ENCODE peak calls at places on chromosomes 2 and 18, in eight cellular contexts. K is neural progenitor cell; D is CD8-positive, alpha-beta T cell; T is ovary; W is H9; L is heart right ventricle; C is effector memory CD4-positive, alpha-beta T cell; Y is tibial nerve. U is an unnamed sample.

GRCh38 chr2:82013641-82014040 is 1709.1 kb upstream of the LRRTM1 start:
- DNase-seq in K (peak), D (no peak), T (no peak), W (peak), L (no peak), C (no peak), Y (no peak), U (peak)

GRCh38 chr2:100230754-100231153 is 88.4 kb upstream of the AFF3 start:
- DNase-seq in K (no peak), D (no peak), T (no peak), W (no peak), L (no peak), C (no peak), Y (no peak), U (no peak)

GRCh38 chr2:64685430-64685829 is 31.7 kb upstream of the SERTAD2 start:
- DNase-seq in K (no peak), D (no peak), T (no peak), W (no peak), L (no peak), C (no peak), Y (no peak), U (no peak)

GRCh38 chr2:80149991-80150390 is 154.6 kb downstream of the LRRTM1 start:
- DNase-seq in K (no peak), D (no peak), T (no peak), W (no peak), L (no peak), C (no peak), Y (no peak), U (no peak)

GRCh38 chr18:2135309-2135708 is 436.0 kb downstream of the METTL4 start:
- DNase-seq in K (peak), D (no peak), T (no peak), W (no peak), L (no peak), C (no peak), Y (no peak), U (peak)

GRCh38 chr18:61995547-61996062 is 102.8 kb upstream of the RNF152 start:
- DNase-seq in K (no peak), D (no peak), T (no peak), W (no peak), L (no peak), C (no peak), Y (no peak), U (no peak)

GRCh38 chr18:12895016-12895415 is 11.0 kb upstream of the PTPN2 start:
- DNase-seq in K (no peak), D (no peak), T (no peak), W (no peak), L (no peak), C (no peak), Y (no peak), U (no peak)

GRCh38 chr2:57759822-57760300 is 286.7 kb upstream of the VRK2 start:
- DNase-seq in K (peak), D (peak), T (peak), W (peak), L (peak), C (peak), Y (peak), U (peak)

GRCh38 chr2:46073540-46074018 is 223.6 kb upstream of the EPAS1 start:
- DNase-seq in K (no peak), D (no peak), T (no peak), W (no peak), L (no peak), C (no peak), Y (no peak), U (no peak)

GRCh38 chr2:172021074-172021931 is 21.6 kb downstream of the METAP1D start:
- DNase-seq in K (no peak), D (no peak), T (no peak), W (peak), L (no peak), C (no peak), Y (no peak), U (peak)

GRCh38 chr2:221156335-221156734 is 415.8 kb downstream of the EPHA4 start:
- DNase-seq in K (no peak), D (no peak), T (no peak), W (no peak), L (no peak), C (no peak), Y (no peak), U (peak)

GRCh38 chr18:2096581-2096980 is 474.7 kb downstream of the METTL4 start:
- DNase-seq in K (no peak), D (no peak), T (no peak), W (no peak), L (no peak), C (no peak), Y (no peak), U (peak)

GRCh38 chr2:176088048-176088936 is 4.2 kb upstream of the HOXD13 start:
- DNase-seq in K (peak), D (no peak), T (no peak), W (peak), L (no peak), C (no peak), Y (no peak), U (peak)

GRCh38 chr2:70509565-70509964 is 44.1 kb downstream of the TGFA start:
- DNase-seq in K (no peak), D (no peak), T (no peak), W (no peak), L (no peak), C (no peak), Y (no peak), U (no peak)

GRCh38 chr18:75135158-75135725 is 73.7 kb downstream of the PTGR3 start:
- DNase-seq in K (no peak), D (no peak), T (no peak), W (no peak), L (no peak), C (no peak), Y (no peak), U (no peak)

GRCh38 chr18:50183556-50183955 is 11.4 kb downstream of the MYO5B start:
- DNase-seq in K (no peak), D (no peak), T (no peak), W (peak), L (no peak), C (no peak), Y (no peak), U (peak)

GRCh38 chr2:230225486-230225885 is at the start of gene SP140:
- DNase-seq in K (no peak), D (peak), T (no peak), W (no peak), L (peak), C (peak), Y (no peak), U (no peak)

GRCh38 chr18:76922107-76922506 is 99.8 kb downstream of the ZNF236 start:
- DNase-seq in K (peak), D (peak), T (no peak), W (peak), L (peak), C (peak), Y (peak), U (peak)

GRCh38 chr2:216789088-216789487 is 70.8 kb downstream of the TNP1 start:
- DNase-seq in K (no peak), D (no peak), T (no peak), W (no peak), L (no peak), C (no peak), Y (no peak), U (no peak)

GRCh38 chr2:57343391-57344006 is 703.1 kb upstream of the VRK2 start:
- DNase-seq in K (no peak), D (no peak), T (no peak), W (no peak), L (no peak), C (no peak), Y (no peak), U (no peak)

GRCh38 chr18:46152436-46152807 is 48.2 kb downstream of the HAUS1 start:
- DNase-seq in K (no peak), D (no peak), T (no peak), W (no peak), L (peak), C (no peak), Y (no peak), U (no peak)

GRCh38 chr2:20490300-20491181 is 43.7 kb downstream of the RHOB start:
- DNase-seq in K (no peak), D (no peak), T (peak), W (no peak), L (no peak), C (no peak), Y (no peak), U (no peak)

GRCh38 chr2:197793456-197793855 is 8.3 kb upstream of the BOLL start:
- DNase-seq in K (no peak), D (no peak), T (no peak), W (no peak), L (peak), C (no peak), Y (no peak), U (no peak)

GRCh38 chr2:217820904-217821303 is 181.9 kb downstream of the TNS1 start:
- DNase-seq in K (no peak), D (no peak), T (no peak), W (no peak), L (no peak), C (no peak), Y (no peak), U (no peak)

GRCh38 chr2:217820066-217820819 is 182.6 kb downstream of the TNS1 start:
- DNase-seq in K (peak), D (no peak), T (no peak), W (no peak), L (no peak), C (no peak), Y (no peak), U (no peak)

GRCh38 chr2:217816396-217816869 is 186.4 kb downstream of the TNS1 start:
- DNase-seq in K (no peak), D (no peak), T (peak), W (no peak), L (peak), C (no peak), Y (no peak), U (no peak)

GRCh38 chr2:217818293-217818850 is 184.4 kb downstream of the TNS1 start:
- DNase-seq in K (no peak), D (no peak), T (no peak), W (no peak), L (no peak), C (no peak), Y (no peak), U (no peak)

GRCh38 chr2:217817466-217818292 is 185.1 kb downstream of the TNS1 start:
- DNase-seq in K (no peak), D (no peak), T (no peak), W (no peak), L (no peak), C (no peak), Y (no peak), U (no peak)
- H3K27ac ChIP-seq in K (no peak), D (no peak), T (no peak), W (no peak), L (peak), C (no peak), Y (peak), U (no peak)

GRCh38 chr2:4381773-4382172 is 678.4 kb downstream of the DCDC2C start:
- DNase-seq in K (peak), D (no peak), T (no peak), W (no peak), L (no peak), C (no peak), Y (no peak), U (peak)
- H3K27ac ChIP-seq in K (peak), D (no peak), T (no peak), W (no peak), L (no peak), C (no peak), Y (no peak), U (peak)

GRCh38 chr2:63539416-63540162 is 48.7 kb downstream of the WDPCP start:
- DNase-seq in K (no peak), D (no peak), T (no peak), W (no peak), L (no peak), C (no peak), Y (no peak), U (no peak)

GRCh38 chr2:63538409-63538808 is 49.9 kb downstream of the WDPCP start:
- DNase-seq in K (no peak), D (no peak), T (no peak), W (no peak), L (no peak), C (no peak), Y (no peak), U (no peak)

DNA sequence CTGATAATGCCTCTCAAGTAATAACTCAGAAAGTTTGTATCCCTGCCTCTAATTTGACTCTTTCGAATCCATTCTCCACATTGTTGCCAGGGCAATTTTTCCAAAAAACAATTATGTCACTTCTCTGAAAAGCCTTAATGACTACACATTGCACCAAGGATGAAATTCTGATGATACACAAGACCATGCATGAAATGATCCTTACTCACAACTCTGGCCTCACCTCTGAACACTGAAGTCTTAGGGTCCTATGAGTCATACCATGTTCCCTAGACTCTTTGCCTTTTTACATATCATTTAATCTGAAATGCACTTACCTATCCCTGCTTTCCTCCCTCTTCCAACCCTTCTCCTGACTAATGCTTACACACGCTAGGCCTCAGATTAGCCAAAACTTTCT is 51.0 kb downstream of the WDPCP start:
- DNase-seq in K (no peak), D (no peak), T (no peak), W (no peak), L (no peak), C (no peak), Y (no peak), U (no peak)
- H3K27ac ChIP-seq in K (no peak), D (no peak), T (no peak), W (no peak), L (no peak), C (no peak), Y (no peak), U (no peak)

GRCh38 chr2:3500326-3500899 is 18.9 kb downstream of the ADI1 start:
- DNase-seq in K (no peak), D (no peak), T (no peak), W (no peak), L (no peak), C (no peak), Y (no peak), U (no peak)

GRCh38 chr2:3503046-3503445 is 16.3 kb downstream of the ADI1 start:
- DNase-seq in K (no peak), D (no peak), T (no peak), W (no peak), L (no peak), C (no peak), Y (no peak), U (no peak)

GRCh38 chr2:3505771-3506170 is 13.6 kb downstream of the ADI1 start:
- DNase-seq in K (no peak), D (no peak), T (no peak), W (no peak), L (no peak), C (no peak), Y (no peak), U (no peak)

GRCh38 chr2:3503483-3503882 is 15.8 kb downstream of the ADI1 start:
- DNase-seq in K (no peak), D (no peak), T (no peak), W (no peak), L (no peak), C (no peak), Y (no peak), U (no peak)

DNA sequence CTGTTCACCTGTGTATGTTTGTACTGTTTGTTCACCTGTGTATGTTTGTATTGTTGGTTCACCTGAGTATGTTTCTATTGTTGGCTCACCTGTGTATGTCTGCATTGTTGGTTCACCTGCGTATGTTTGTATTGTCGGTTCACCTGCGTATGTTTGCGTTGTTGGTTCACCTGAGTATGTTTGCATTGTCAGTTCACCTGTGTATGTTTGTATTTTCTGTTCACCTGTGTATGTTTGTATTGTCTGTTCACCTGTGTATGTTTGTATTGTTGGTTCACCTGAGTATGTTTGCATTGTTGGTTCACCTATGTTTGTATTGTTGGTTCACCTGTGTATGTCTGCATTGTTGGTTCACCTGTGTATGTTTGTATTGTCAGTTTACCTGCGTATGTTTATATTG is 14.6 kb downstream of the ADI1 start:
- DNase-seq in K (no peak), D (no peak), T (no peak), W (no peak), L (no peak), C (no peak), Y (no peak), U (no peak)
- H3K27ac ChIP-seq in K (no peak), D (no peak), T (no peak), W (no peak), L (no peak), C (no peak), Y (no peak), U (no peak)